ENCODE peak calls at places on chromosomes 5 and 9, in seven cellular contexts. One of them, this sample, is unnamed.

GRCh38 chr5:63962345-63962744 is at the start of gene HTR1A:
- DNase-seq in GM12878: no peak
- DNase-seq in IMR-90: no peak
- DNase-seq in heart left ventricle: no peak
- DNase-seq in body of pancreas: no peak
- DNase-seq in HCT116: no peak
- DNase-seq in esophagus squamous epithelium: no peak
- DNase-seq in this sample: no peak

GRCh38 chr5:116923344-116923743 is 348.7 kb upstream of the SEMA6A start:
- DNase-seq in body of pancreas: no peak
- DNase-seq in esophagus squamous epithelium: no peak
- DNase-seq in GM12878: no peak
- DNase-seq in HCT116: no peak
- DNase-seq in heart left ventricle: no peak
- DNase-seq in IMR-90: no peak
- DNase-seq in this sample: no peak

GRCh38 chr5:15097552-15097951 is 226.0 kb upstream of the ANKH start:
- DNase-seq in heart left ventricle: no peak
- DNase-seq in HCT116: no peak
- DNase-seq in GM12878: no peak
- DNase-seq in esophagus squamous epithelium: no peak
- DNase-seq in body of pancreas: no peak
- DNase-seq in IMR-90: no peak
- DNase-seq in this sample: no peak

GRCh38 chr9:133375724-133376654 is at the start of the genes STKLD1 and SURF4:
- DNase-seq in body of pancreas: peak
- DNase-seq in heart left ventricle: peak
- DNase-seq in HCT116: peak
- DNase-seq in esophagus squamous epithelium: peak
- DNase-seq in GM12878: peak
- DNase-seq in IMR-90: peak
- DNase-seq in this sample: peak

GRCh38 chr5:6766558-6767191 is 53.4 kb downstream of the TENT4A start:
- DNase-seq in GM12878: no peak
- DNase-seq in HCT116: peak
- DNase-seq in body of pancreas: peak
- DNase-seq in IMR-90: peak
- DNase-seq in heart left ventricle: peak
- DNase-seq in esophagus squamous epithelium: peak
- DNase-seq in this sample: peak

GRCh38 chr9:115262952-115263351 is 145.0 kb upstream of the TNC start:
- DNase-seq in esophagus squamous epithelium: no peak
- DNase-seq in heart left ventricle: no peak
- DNase-seq in body of pancreas: no peak
- DNase-seq in GM12878: no peak
- DNase-seq in HCT116: no peak
- DNase-seq in IMR-90: peak
- DNase-seq in this sample: no peak

GRCh38 chr9:108953983-108954574 is 19.9 kb downstream of the ABITRAM start:
- DNase-seq in body of pancreas: no peak
- DNase-seq in HCT116: peak
- DNase-seq in esophagus squamous epithelium: no peak
- DNase-seq in heart left ventricle: no peak
- DNase-seq in IMR-90: peak
- DNase-seq in GM12878: no peak
- DNase-seq in this sample: no peak

GRCh38 chr9:130846487-130847305 is 11.6 kb downstream of the ABL1 start:
- DNase-seq in GM12878: no peak
- DNase-seq in IMR-90: peak
- DNase-seq in esophagus squamous epithelium: no peak
- DNase-seq in heart left ventricle: peak
- DNase-seq in body of pancreas: peak
- DNase-seq in HCT116: no peak
- DNase-seq in this sample: no peak

GRCh38 chr9:84794981-84795637 is 125.6 kb downstream of the NTRK2 start:
- DNase-seq in GM12878: no peak
- DNase-seq in heart left ventricle: no peak
- DNase-seq in body of pancreas: no peak
- DNase-seq in IMR-90: no peak
- DNase-seq in HCT116: no peak
- DNase-seq in esophagus squamous epithelium: no peak
- DNase-seq in this sample: no peak

GRCh38 chr5:166977916-166978434 is 1313.5 kb upstream of the WWC1 start:
- DNase-seq in esophagus squamous epithelium: no peak
- DNase-seq in heart left ventricle: no peak
- DNase-seq in HCT116: no peak
- DNase-seq in IMR-90: no peak
- DNase-seq in body of pancreas: no peak
- DNase-seq in GM12878: no peak
- DNase-seq in this sample: no peak

GRCh38 chr5:134493461-134494055 is 31.9 kb upstream of the JADE2 start:
- DNase-seq in GM12878: no peak
- DNase-seq in body of pancreas: no peak
- DNase-seq in IMR-90: no peak
- DNase-seq in heart left ventricle: no peak
- DNase-seq in HCT116: no peak
- DNase-seq in esophagus squamous epithelium: no peak
- DNase-seq in this sample: no peak

GRCh38 chr5:88692979-88693932 is 189.7 kb downstream of the MEF2C start:
- DNase-seq in heart left ventricle: no peak
- DNase-seq in GM12878: no peak
- DNase-seq in IMR-90: no peak
- DNase-seq in body of pancreas: no peak
- DNase-seq in esophagus squamous epithelium: no peak
- DNase-seq in HCT116: no peak
- DNase-seq in this sample: no peak

GRCh38 chr9:37730256-37730655 is 23.3 kb upstream of the TRMT10B start:
- DNase-seq in HCT116: no peak
- DNase-seq in GM12878: no peak
- DNase-seq in body of pancreas: no peak
- DNase-seq in IMR-90: peak
- DNase-seq in esophagus squamous epithelium: no peak
- DNase-seq in heart left ventricle: no peak
- DNase-seq in this sample: no peak

GRCh38 chr5:159084053-159084452 is 15.7 kb downstream of the EBF1 start:
- DNase-seq in esophagus squamous epithelium: no peak
- DNase-seq in heart left ventricle: no peak
- DNase-seq in HCT116: no peak
- DNase-seq in IMR-90: no peak
- DNase-seq in GM12878: no peak
- DNase-seq in body of pancreas: no peak
- DNase-seq in this sample: no peak

GRCh38 chr9:122819791-122820489 is 8.4 kb downstream of the PDCL start:
- DNase-seq in IMR-90: peak
- DNase-seq in HCT116: no peak
- DNase-seq in heart left ventricle: no peak
- DNase-seq in esophagus squamous epithelium: no peak
- DNase-seq in body of pancreas: no peak
- DNase-seq in GM12878: no peak
- DNase-seq in this sample: no peak

GRCh38 chr5:84378961-84379360 is 5.7 kb downstream of the EDIL3 start:
- DNase-seq in GM12878: no peak
- DNase-seq in heart left ventricle: no peak
- DNase-seq in esophagus squamous epithelium: no peak
- DNase-seq in IMR-90: peak
- DNase-seq in HCT116: no peak
- DNase-seq in body of pancreas: no peak
- DNase-seq in this sample: no peak

GRCh38 chr9:87950765-87951488 is 23.4 kb downstream of the CDK20 start:
- DNase-seq in HCT116: peak
- DNase-seq in heart left ventricle: no peak
- DNase-seq in esophagus squamous epithelium: no peak
- DNase-seq in IMR-90: peak
- DNase-seq in body of pancreas: no peak
- DNase-seq in GM12878: no peak
- DNase-seq in this sample: peak

GRCh38 chr9:83959061-83959460 is 21.0 kb downstream of the HNRNPK start:
- DNase-seq in IMR-90: peak
- DNase-seq in heart left ventricle: no peak
- DNase-seq in esophagus squamous epithelium: no peak
- DNase-seq in HCT116: no peak
- DNase-seq in GM12878: no peak
- DNase-seq in body of pancreas: no peak
- DNase-seq in this sample: no peak

GRCh38 chr5:2936413-2936812 is 184.9 kb upstream of the IRX2 start:
- DNase-seq in heart left ventricle: no peak
- DNase-seq in GM12878: no peak
- DNase-seq in HCT116: no peak
- DNase-seq in IMR-90: no peak
- DNase-seq in body of pancreas: no peak
- DNase-seq in esophagus squamous epithelium: no peak
- DNase-seq in this sample: no peak

GRCh38 chr5:129771058-129771838 is 23.4 kb downstream of the MINAR2 start:
- DNase-seq in GM12878: peak
- DNase-seq in HCT116: peak
- DNase-seq in heart left ventricle: peak
- DNase-seq in IMR-90: peak
- DNase-seq in body of pancreas: peak
- DNase-seq in esophagus squamous epithelium: no peak
- DNase-seq in this sample: peak

GRCh38 chr9:72978724-72979123 is 25.9 kb upstream of the ALDH1A1 start:
- DNase-seq in heart left ventricle: no peak
- DNase-seq in GM12878: no peak
- DNase-seq in IMR-90: no peak
- DNase-seq in HCT116: no peak
- DNase-seq in esophagus squamous epithelium: no peak
- DNase-seq in body of pancreas: no peak
- DNase-seq in this sample: no peak

GRCh38 chr9:99162759-99163364 is 57.9 kb downstream of the TGFBR1 start:
- DNase-seq in heart left ventricle: no peak
- DNase-seq in body of pancreas: no peak
- DNase-seq in GM12878: no peak
- DNase-seq in HCT116: peak
- DNase-seq in IMR-90: peak
- DNase-seq in esophagus squamous epithelium: no peak
- DNase-seq in this sample: no peak

GRCh38 chr5:109704255-109704952 is 14.7 kb downstream of the MAN2A1 start:
- DNase-seq in body of pancreas: no peak
- DNase-seq in esophagus squamous epithelium: no peak
- DNase-seq in GM12878: no peak
- DNase-seq in HCT116: no peak
- DNase-seq in IMR-90: no peak
- DNase-seq in heart left ventricle: no peak
- DNase-seq in this sample: no peak

GRCh38 chr5:109705596-109705995 is 15.9 kb downstream of the MAN2A1 start:
- DNase-seq in IMR-90: peak
- DNase-seq in HCT116: no peak
- DNase-seq in GM12878: no peak
- DNase-seq in body of pancreas: no peak
- DNase-seq in heart left ventricle: no peak
- DNase-seq in esophagus squamous epithelium: no peak
- DNase-seq in this sample: no peak

GRCh38 chr5:109703165-109703564 is 13.4 kb downstream of the MAN2A1 start:
- DNase-seq in body of pancreas: no peak
- DNase-seq in HCT116: no peak
- DNase-seq in esophagus squamous epithelium: no peak
- DNase-seq in GM12878: no peak
- DNase-seq in IMR-90: no peak
- DNase-seq in heart left ventricle: no peak
- DNase-seq in this sample: no peak

GRCh38 chr5:109701779-109702178 is 12.1 kb downstream of the MAN2A1 start:
- DNase-seq in heart left ventricle: no peak
- DNase-seq in HCT116: no peak
- DNase-seq in GM12878: no peak
- DNase-seq in esophagus squamous epithelium: no peak
- DNase-seq in body of pancreas: no peak
- DNase-seq in IMR-90: peak
- DNase-seq in this sample: no peak

GRCh38 chr5:109703827-109704226 is 14.1 kb downstream of the MAN2A1 start:
- DNase-seq in HCT116: no peak
- DNase-seq in heart left ventricle: no peak
- DNase-seq in GM12878: no peak
- DNase-seq in esophagus squamous epithelium: no peak
- DNase-seq in IMR-90: peak
- DNase-seq in body of pancreas: no peak
- DNase-seq in this sample: no peak
- TF ChIP-seq POLR2A in HCT116: no peak
- TF ChIP-seq POLR2A in heart left ventricle: no peak
- TF ChIP-seq POLR2A in GM12878: no peak
- TF ChIP-seq POLR2A in esophagus squamous epithelium: no peak
- TF ChIP-seq POLR2A in IMR-90: no peak
- TF ChIP-seq POLR2A in body of pancreas: no peak
- TF ChIP-seq POLR2A in this sample: no peak

DNA sequence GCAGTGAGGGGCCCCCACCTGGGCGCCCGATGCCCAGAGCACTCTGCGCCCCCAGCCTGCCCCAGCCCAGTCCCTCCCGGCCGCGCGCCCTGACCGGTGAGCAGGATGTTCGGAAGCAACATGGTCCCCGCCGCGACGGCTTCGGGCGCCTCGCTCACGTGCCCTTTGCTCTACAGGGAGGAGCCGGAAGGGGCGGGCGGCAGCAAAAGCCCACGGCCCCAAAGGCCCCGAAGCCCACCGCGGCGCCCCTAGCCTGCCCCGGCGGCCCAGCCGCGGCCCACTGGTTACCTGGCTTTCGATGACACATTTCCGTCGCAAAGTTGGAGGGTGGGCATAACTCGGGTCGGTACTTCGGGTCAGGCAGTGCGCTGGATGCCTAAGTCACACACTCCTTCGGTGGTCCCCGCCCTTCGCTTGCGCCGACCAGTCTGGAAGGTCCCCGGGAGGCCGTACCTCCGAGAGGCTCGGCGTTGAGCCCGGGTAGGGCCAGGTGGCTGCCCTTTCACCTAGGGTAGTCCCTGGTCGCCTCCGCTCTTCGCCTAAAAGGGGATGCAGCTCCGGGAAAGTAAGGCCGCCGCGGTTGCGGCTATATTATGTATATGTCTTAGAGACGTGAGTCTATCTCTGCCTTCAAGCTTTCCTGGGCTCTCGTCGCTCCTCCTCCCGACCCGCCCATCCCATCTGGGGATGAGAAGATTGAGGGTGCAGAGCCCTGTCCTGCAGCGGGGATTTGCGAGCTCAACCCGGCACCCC is at the start of the genes AK6, RAD17 and TAF9:
- DNase-seq in IMR-90: peak
- DNase-seq in esophagus squamous epithelium: peak
- DNase-seq in body of pancreas: peak
- DNase-seq in GM12878: peak
- DNase-seq in heart left ventricle: peak
- DNase-seq in HCT116: peak
- DNase-seq in this sample: peak
- TF ChIP-seq POLR2A in IMR-90: peak
- TF ChIP-seq POLR2A in esophagus squamous epithelium: peak
- TF ChIP-seq POLR2A in body of pancreas: peak
- TF ChIP-seq POLR2A in GM12878: peak
- TF ChIP-seq POLR2A in heart left ventricle: peak
- TF ChIP-seq POLR2A in HCT116: peak
- TF ChIP-seq POLR2A in this sample: peak

GRCh38 chr9:106918825-106919509 is 56.0 kb downstream of the ZNF462 start:
- DNase-seq in IMR-90: no peak
- DNase-seq in heart left ventricle: no peak
- DNase-seq in esophagus squamous epithelium: no peak
- DNase-seq in HCT116: no peak
- DNase-seq in body of pancreas: no peak
- DNase-seq in GM12878: no peak
- DNase-seq in this sample: no peak
- TF ChIP-seq POLR2A in IMR-90: no peak
- TF ChIP-seq POLR2A in heart left ventricle: no peak
- TF ChIP-seq POLR2A in esophagus squamous epithelium: no peak
- TF ChIP-seq POLR2A in HCT116: no peak
- TF ChIP-seq POLR2A in body of pancreas: no peak
- TF ChIP-seq POLR2A in GM12878: no peak
- TF ChIP-seq POLR2A in this sample: no peak

GRCh38 chr9:96417051-96417586 is 1.1 kb downstream of the ZNF367 start:
- DNase-seq in IMR-90: peak
- DNase-seq in body of pancreas: peak
- DNase-seq in esophagus squamous epithelium: peak
- DNase-seq in GM12878: peak
- DNase-seq in heart left ventricle: peak
- DNase-seq in HCT116: peak
- DNase-seq in this sample: peak
- TF ChIP-seq POLR2A in IMR-90: no peak
- TF ChIP-seq POLR2A in body of pancreas: peak
- TF ChIP-seq POLR2A in esophagus squamous epithelium: peak
- TF ChIP-seq POLR2A in GM12878: peak
- TF ChIP-seq POLR2A in heart left ventricle: peak
- TF ChIP-seq POLR2A in HCT116: no peak
- TF ChIP-seq POLR2A in this sample: peak

This sample was measured in H54.